ENCODE peak calls at places on chromosome 7, in five cellular contexts. C is A549; W is AG04450; P is CD8-positive, alpha-beta T cell; T is WERI-Rb-1. R is an unnamed sample. For H3K9me3, the result is how much of the 10 kb centered on the place peaks cover.

GRCh38 chr7:36663481-36663880 is 60.8 kb downstream of the AOAH start:
- DNase-seq in C (no peak), W (no peak), P (no peak), T (no peak), R (peak)

GRCh38 chr7:116653204-116653603 is 18.8 kb upstream of the MET start:
- DNase-seq in C (peak), W (peak), P (no peak), T (no peak), R (no peak)

GRCh38 chr7:157250605-157251228 is 86.1 kb upstream of the DNAJB6 start:
- DNase-seq in C (peak), W (no peak), P (no peak), T (peak), R (no peak)

GRCh38 chr7:15557186-15557585 is 4.6 kb downstream of the AGMO start:
- DNase-seq in C (peak), W (no peak), P (no peak), T (peak), R (no peak)

GRCh38 chr7:1298051-1298937 is 65.6 kb downstream of the UNCX start:
- DNase-seq in C (no peak), W (no peak), P (no peak), T (no peak), R (no peak)

GRCh38 chr7:19106308-19107141 is 10.9 kb downstream of the TWIST1 start:
- DNase-seq in C (no peak), W (no peak), P (no peak), T (peak), R (peak)

GRCh38 chr7:114026486-114027089 is 107.8 kb upstream of the PPP1R3A start:
- DNase-seq in C (peak), W (peak), P (no peak), T (no peak), R (no peak)

GRCh38 chr7:47198159-47198558 is 383.8 kb downstream of the TNS3 start:
- DNase-seq in C (peak), W (no peak), P (no peak), T (no peak), R (no peak)

GRCh38 chr7:43138710-43139601 is 26.5 kb downstream of the HECW1 start:
- DNase-seq in C (no peak), W (no peak), P (no peak), T (no peak), R (peak)

GRCh38 chr7:146249272-146249671 is 132.7 kb downstream of the CNTNAP2 start:
- DNase-seq in C (no peak), W (no peak), P (no peak), T (no peak), R (no peak)

GRCh38 chr7:10889266-10889898 is 84.3 kb upstream of the PHF14 start:
- DNase-seq in C (peak), W (peak), P (no peak), T (peak), R (no peak)

GRCh38 chr7:94941844-94942632 is 34.6 kb downstream of the PPP1R9A start:
- DNase-seq in C (no peak), W (no peak), P (no peak), T (no peak), R (no peak)

GRCh38 chr7:35605760-35606159 is 89.2 kb downstream of the HERPUD2 start:
- DNase-seq in C (peak), W (peak), P (no peak), T (no peak), R (no peak)

GRCh38 chr7:93245525-93246432 is 13.6 kb downstream of the VPS50 start:
- DNase-seq in C (peak), W (peak), P (no peak), T (no peak), R (peak)

GRCh38 chr7:22189230-22189629 is 167.7 kb downstream of the RAPGEF5 start:
- DNase-seq in C (no peak), W (no peak), P (no peak), T (no peak), R (no peak)

GRCh38 chr7:112495820-112496462 is 15.2 kb downstream of the LSMEM1 start:
- DNase-seq in C (peak), W (no peak), P (no peak), T (peak), R (peak)

GRCh38 chr7:138354066-138354465 is 106.0 kb upstream of the TRIM24 start:
- DNase-seq in C (no peak), W (no peak), P (no peak), T (no peak), R (no peak)

GRCh38 chr7:70313251-70313650 is 715.0 kb downstream of the AUTS2 start:
- DNase-seq in C (no peak), W (no peak), P (no peak), T (no peak), R (no peak)

GRCh38 chr7:90736316-90736715 is 140.2 kb downstream of the CDK14 start:
- DNase-seq in C (no peak), W (no peak), P (no peak), T (no peak), R (no peak)

GRCh38 chr7:22393825-22394458 is 37.0 kb upstream of the RAPGEF5 start:
- DNase-seq in C (no peak), W (no peak), P (no peak), T (peak), R (no peak)

GRCh38 chr7:4824120-4824775 is 37.6 kb downstream of the PAPOLB start:
- DNase-seq in C (no peak), W (no peak), P (no peak), T (no peak), R (no peak)

DNA sequence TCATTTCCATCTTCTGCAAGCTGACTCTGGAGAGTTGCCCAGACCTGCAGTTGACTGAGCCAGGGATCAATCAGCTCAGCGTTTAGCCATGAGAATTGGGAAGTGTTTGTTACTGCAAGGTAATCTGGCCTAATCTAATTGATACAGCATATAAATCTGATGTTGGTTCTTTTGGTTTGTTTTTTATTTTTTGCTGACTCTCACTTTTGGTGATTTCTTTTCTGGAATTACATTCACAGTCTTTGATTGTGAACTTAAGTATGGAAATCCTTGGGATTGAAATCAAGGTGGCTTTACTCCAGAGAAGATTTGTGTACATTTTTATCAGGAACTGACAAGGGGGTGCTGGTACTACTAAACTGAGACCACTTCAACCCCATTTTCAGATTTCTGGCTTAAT is 1.7 kb upstream of the GIMAP6 start:
- DNase-seq in C (no peak), W (no peak), P (no peak), T (no peak), R (no peak)
- H3K4me3 ChIP-seq in C (no peak), W (no peak), P (no peak), T (no peak), R (no peak)

GRCh38 chr7:150945853-150946825 is 32.0 kb downstream of the KCNH2 start:
- DNase-seq in C (no peak), W (no peak), P (no peak), T (no peak), R (no peak)
- H3K9me3 ChIP-seq in C (under half), W (under half), P (under half), T (under half), R (under half)

GRCh38 chr7:99540542-99540941 is 11.4 kb downstream of the FAM200A start:
- DNase-seq in C (no peak), W (no peak), P (no peak), T (no peak), R (no peak)
- H3K4me3 ChIP-seq in C (no peak), W (no peak), P (no peak), T (no peak), R (no peak)

GRCh38 chr7:37729160-37729559 is 45.6 kb downstream of the GPR141 start:
- DNase-seq in C (no peak), W (no peak), P (no peak), T (no peak), R (no peak)
- H3K9me3 ChIP-seq in C (under half), W (under half), P (under half), T (under half), R (under half)

DNA sequence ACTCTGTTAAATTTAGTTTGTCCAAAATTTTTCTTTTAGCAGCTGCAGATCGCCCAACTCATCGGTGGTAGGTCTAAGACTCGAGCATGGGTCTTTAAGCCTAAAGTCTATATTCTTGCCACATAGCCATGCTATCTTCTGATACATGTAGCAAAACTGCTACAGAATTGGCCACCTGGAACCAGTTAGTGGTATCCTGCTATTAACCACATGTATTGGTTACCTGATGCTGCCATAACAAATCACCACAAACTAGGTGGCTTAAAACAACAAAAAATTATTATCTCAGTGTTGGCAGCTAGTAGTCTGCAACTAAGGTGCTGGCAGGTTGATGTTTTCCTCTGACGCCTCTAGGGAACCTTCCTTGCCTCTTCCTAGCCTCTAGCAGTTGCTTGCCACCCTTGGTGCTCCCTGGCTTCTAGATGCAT is 96.7 kb upstream of the PIK3CG start:
- DNase-seq in C (no peak), W (no peak), P (no peak), T (no peak), R (peak)
- H3K4me3 ChIP-seq in C (no peak), W (peak), P (peak), T (no peak), R (peak)

DNA sequence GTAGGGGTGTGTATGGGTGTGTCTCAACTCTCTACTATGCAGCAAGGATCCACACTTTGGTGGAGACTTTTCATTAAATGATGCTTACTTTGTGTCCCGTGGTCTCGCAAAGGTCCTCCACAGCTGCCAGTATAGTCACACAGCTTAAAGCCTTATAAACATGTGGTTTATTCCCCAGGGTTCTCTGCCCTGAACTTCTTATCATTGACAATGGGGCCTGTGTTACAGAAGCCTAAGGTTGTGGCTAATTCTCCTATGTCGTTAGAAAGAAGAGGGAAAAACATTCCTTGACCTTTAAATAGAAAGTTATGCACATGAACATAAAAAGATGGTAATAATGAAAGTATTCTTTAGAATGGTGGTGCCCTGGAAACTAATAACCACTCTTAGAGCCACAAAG is 201.4 kb downstream of the INHBA start:
- DNase-seq in C (no peak), W (no peak), P (no peak), T (no peak), R (no peak)
- H3K9me3 ChIP-seq in C (under half), W (under half), P (under half), T (under half), R (under half)

GRCh38 chr7:148852272-148852671 is 31.8 kb downstream of the EZH2 start:
- DNase-seq in C (no peak), W (no peak), P (no peak), T (no peak), R (no peak)
- H3K4me3 ChIP-seq in C (no peak), W (no peak), P (no peak), T (no peak), R (no peak)

R was measured in SJSA1.